ENCODE peak calls at places on chromosomes 3 and 15, in ten cellular contexts. X is Jurkat, Clone E6-1; P is left ventricle myocardium inferior; M is stimulated activated CD4-positive, alpha-beta T cell treated with anti-CD3 and anti-CD28 coated beads, Interleukin-15, amount 100 ng/mL, for 24 hours; U is endothelial cell; W is Ammon's horn; A is stomach; Y is ureter; D is NB4; V is D341Med. R is an unnamed sample.

GRCh38 chr15:25693321-25694237 is 169.5 kb downstream of the ATP10A start:
- DNase-seq in A (no peak), D (peak; percentile 22), U (peak; percentile 75), P (peak; percentile 36), V (peak; percentile 78), M (peak; percentile 46), W (peak; percentile 28), X (no peak), Y (no peak), R (no peak)

GRCh38 chr3:184479426-184480126 is 82.0 kb upstream of the EPHB3 start:
- DNase-seq in X (no peak), W (no peak), M (no peak), A (no peak), V (no peak), D (no peak), U (no peak), Y (no peak), P (no peak), R (no peak)

GRCh38 chr3:179801263-179801662 is 148.4 kb downstream of the USP13 start:
- DNase-seq in V (no peak), P (no peak), A (no peak), X (no peak), U (no peak), Y (no peak), D (peak; percentile 34), M (no peak), W (no peak), R (no peak)

GRCh38 chr3:3127432-3128010 is 781 bp downstream of the TRNT1 start:
- DNase-seq in X (peak; percentile 10), D (peak; percentile 56), P (no peak), A (no peak), Y (no peak), U (no peak), W (no peak), M (peak; percentile 57), V (peak; percentile 31), R (no peak)

GRCh38 chr15:97410907-97411575 is 549.5 kb upstream of the ARRDC4 start:
- DNase-seq in U (no peak), D (no peak), W (no peak), V (no peak), A (no peak), X (no peak), M (no peak), P (no peak), Y (no peak), R (no peak)

GRCh38 chr3:21705769-21706168 is 45.2 kb downstream of the ZNF385D start:
- DNase-seq in U (no peak), Y (no peak), M (no peak), W (peak; percentile 59), X (no peak), D (no peak), V (no peak), A (peak; percentile 42), P (peak; percentile 54), R (peak; percentile 62)

GRCh38 chr3:162743091-162743490 is 1246.5 kb downstream of the OTOL1 start:
- DNase-seq in P (no peak), D (no peak), A (no peak), M (no peak), U (no peak), X (no peak), W (no peak), V (no peak), Y (no peak), R (no peak)

GRCh38 chr3:37709946-37710345 is 151.7 kb upstream of the CTDSPL start:
- DNase-seq in A (no peak), M (no peak), U (no peak), P (no peak), V (no peak), X (no peak), Y (no peak), W (no peak), D (no peak), R (no peak)

GRCh38 chr15:25900426-25900825 is 37.3 kb upstream of the ATP10A start:
- DNase-seq in P (no peak), A (no peak), M (no peak), V (no peak), D (no peak), Y (no peak), X (no peak), W (no peak), U (no peak), R (no peak)

GRCh38 chr15:68874788-68875187 is 54.1 kb upstream of the ANP32A start:
- DNase-seq in V (no peak), Y (no peak), U (no peak), A (no peak), D (no peak), W (no peak), X (no peak), P (no peak), M (no peak), R (no peak)

GRCh38 chr3:14803101-14803980 is 15.4 kb upstream of the FGD5 start:
- DNase-seq in V (peak; percentile 43), D (no peak), X (no peak), Y (no peak), M (peak; percentile 17), U (peak; percentile 42), P (peak; percentile 28), A (peak; percentile 50), W (no peak), R (no peak)

GRCh38 chr3:4343258-4343657 is 40.1 kb downstream of the SETMAR start:
- DNase-seq in U (no peak), X (no peak), D (no peak), P (no peak), V (no peak), W (no peak), A (no peak), Y (no peak), M (no peak), R (no peak)

GRCh38 chr3:12143949-12144504 is 14.7 kb downstream of the TIMP4 start:
- DNase-seq in P (peak; percentile 69), Y (peak; percentile 52), V (no peak), X (no peak), D (no peak), A (peak; percentile 29), M (no peak), W (peak; percentile 37), U (no peak), R (peak; percentile 81)

GRCh38 chr3:184639351-184639750 is 72.5 kb downstream of the MAGEF1 start:
- DNase-seq in A (no peak), X (no peak), U (no peak), M (no peak), W (no peak), V (no peak), P (no peak), D (no peak), Y (no peak), R (no peak)

GRCh38 chr15:64854041-64854440 is 12.3 kb downstream of the PLEKHO2 start:
- DNase-seq in X (no peak), U (no peak), P (no peak), M (no peak), W (no peak), D (no peak), A (no peak), V (no peak), Y (no peak), R (no peak)

GRCh38 chr3:45776291-45776576 is 20.1 kb downstream of the SLC6A20 start:
- DNase-seq in P (no peak), U (no peak), V (peak; percentile 12), W (no peak), D (no peak), A (peak; percentile 14), Y (no peak), X (no peak), M (no peak), R (no peak)

GRCh38 chr3:86969500-86970189 is 21.3 kb downstream of the VGLL3 start:
- DNase-seq in D (peak; percentile 54), V (peak; percentile 51), A (no peak), Y (no peak), U (peak; percentile 36), M (peak; percentile 27), P (no peak), W (peak; percentile 15), X (peak; percentile 28), R (no peak)

GRCh38 chr15:66039117-66039860 is 170.0 kb downstream of the RAB11A start:
- DNase-seq in X (no peak), A (no peak), Y (no peak), D (no peak), V (no peak), U (no peak), P (no peak), M (no peak), W (no peak), R (no peak)

GRCh38 chr3:46934508-46935167 is 41.9 kb downstream of the CCDC12 start:
- DNase-seq in V (no peak), Y (no peak), P (peak; percentile 71), X (no peak), W (no peak), M (no peak), A (no peak), U (no peak), D (no peak), R (peak; percentile 61)

GRCh38 chr3:183356920-183357319 is 71.5 kb downstream of the MCF2L2 start:
- DNase-seq in D (no peak), U (no peak), M (no peak), P (no peak), W (no peak), X (no peak), V (no peak), Y (no peak), A (no peak), R (no peak)

GRCh38 chr3:169661567-169662214 is 1.8 kb downstream of the MECOM start:
- DNase-seq in V (peak; percentile 68), P (peak; percentile 41), Y (no peak), X (no peak), W (no peak), A (peak; percentile 60), M (peak; percentile 42), U (peak; percentile 51), D (no peak), R (peak; percentile 59)

GRCh38 chr3:14389133-14390115 is 13.0 kb upstream of the SLC6A6 start:
- DNase-seq in W (no peak), M (no peak), A (no peak), X (no peak), P (no peak), U (no peak), Y (no peak), D (no peak), V (no peak), R (no peak)

GRCh38 chr3:156738251-156738650 is 63.9 kb downstream of the TIPARP start:
- DNase-seq in U (no peak), V (no peak), W (no peak), A (no peak), Y (no peak), P (no peak), X (no peak), D (no peak), M (no peak), R (no peak)

GRCh38 chr3:56799251-56799882 is 2.4 kb downstream of the ARHGEF3 start:
- DNase-seq in A (no peak), X (peak; percentile 88), M (no peak), P (no peak), V (peak; percentile 47), Y (no peak), W (peak; percentile 74), U (no peak), D (peak; percentile 63), R (no peak)

GRCh38 chr15:78208887-78209645 is 25.3 kb downstream of the ACSBG1 start:
- DNase-seq in U (no peak), V (peak; percentile 5), X (no peak), D (peak; percentile 25), M (no peak), A (peak; percentile 37), W (peak; percentile 35), Y (peak; percentile 70), P (no peak), R (no peak)

GRCh38 chr3:143974877-143975238 is 3.2 kb downstream of the DIPK2A start:
- DNase-seq in U (no peak), P (no peak), W (no peak), V (no peak), A (no peak), X (no peak), D (no peak), M (no peak), Y (no peak), R (no peak)

GRCh38 chr3:113698891-113699465 is 2.5 kb upstream of the USF3 start:
- DNase-seq in V (no peak), A (no peak), X (no peak), D (no peak), U (peak; percentile 7), P (no peak), Y (no peak), W (no peak), M (peak; percentile 39), R (no peak)

GRCh38 chr3:50154840-50155490 is at the start of gene SEMA3F:
- DNase-seq in D (peak; percentile 65), X (peak; percentile 15), Y (peak; percentile 68), A (peak; percentile 83), P (peak; percentile 63), W (no peak), U (peak; percentile 68), V (peak; percentile 96), M (peak; percentile 72), R (peak; percentile 72)

R was measured in psoas muscle.